ENCODE peak calls at places on chromosomes 7 and 10, in seven cellular contexts. V, L, Y, F, N, D and E are unnamed samples. For H3K9me2, the result is how much of the 10 kb centered on the place peaks cover.

GRCh38 chr7:141097430-141097829 is 23.6 kb downstream of the TMEM178B start:
- DNase-seq in V (peak), L (no peak), Y (peak), F (peak), N (no peak), D (peak), E (peak)

GRCh38 chr7:8295638-8296361 is 33.8 kb upstream of the ICA1 start:
- DNase-seq in V (peak), L (peak), Y (peak), F (peak), N (peak), D (peak), E (peak)

GRCh38 chr10:35335718-35336083 is 608 bp upstream of the CCNY start:
- DNase-seq in V (peak), L (no peak), Y (peak), F (peak), N (no peak), D (peak), E (peak)

GRCh38 chr10:68106656-68107055 is 2.6 kb upstream of the MYPN start:
- DNase-seq in V (no peak), L (no peak), Y (no peak), F (no peak), N (no peak), D (peak), E (no peak)

GRCh38 chr7:55065079-55065478 is 46.3 kb downstream of the EGFR start:
- DNase-seq in V (peak), L (no peak), Y (no peak), F (no peak), N (peak), D (peak), E (no peak)

GRCh38 chr10:96612052-96612830 is 25.4 kb upstream of the TM9SF3 start:
- DNase-seq in V (peak), L (no peak), Y (no peak), F (no peak), N (no peak), D (peak), E (no peak)

GRCh38 chr10:4947635-4948596 is 15.3 kb upstream of the AKR1C1 start:
- DNase-seq in V (peak), L (no peak), Y (no peak), F (no peak), N (peak), D (peak), E (no peak)

GRCh38 chr7:158093156-158093796 is 494.3 kb downstream of the PTPRN2 start:
- DNase-seq in V (no peak), L (no peak), Y (no peak), F (no peak), N (no peak), D (no peak), E (no peak)

GRCh38 chr7:158239290-158239981 is 348.2 kb downstream of the PTPRN2 start:
- DNase-seq in V (no peak), L (peak), Y (no peak), F (no peak), N (no peak), D (peak), E (no peak)

GRCh38 chr7:151271699-151272355 is 23.3 kb upstream of the SMARCD3 start:
- DNase-seq in V (peak), L (no peak), Y (no peak), F (no peak), N (no peak), D (no peak), E (peak)

GRCh38 chr7:27999829-28000228 is 180.8 kb downstream of the JAZF1 start:
- DNase-seq in V (no peak), L (no peak), Y (no peak), F (no peak), N (no peak), D (no peak), E (no peak)

GRCh38 chr7:44912775-44913347 is 27.5 kb upstream of the PURB start:
- DNase-seq in V (peak), L (peak), Y (no peak), F (no peak), N (no peak), D (no peak), E (no peak)

GRCh38 chr7:128268233-128268632 is 27.2 kb downstream of the LEP start:
- DNase-seq in V (no peak), L (no peak), Y (no peak), F (no peak), N (no peak), D (no peak), E (no peak)

GRCh38 chr7:128266529-128266890 is 25.4 kb downstream of the LEP start:
- DNase-seq in V (no peak), L (no peak), Y (no peak), F (no peak), N (no peak), D (no peak), E (no peak)

GRCh38 chr7:128265906-128266300 is 24.8 kb downstream of the LEP start:
- DNase-seq in V (no peak), L (peak), Y (no peak), F (no peak), N (no peak), D (no peak), E (no peak)

GRCh38 chr7:128265156-128265905 is 24.3 kb downstream of the LEP start:
- DNase-seq in V (no peak), L (peak), Y (no peak), F (no peak), N (no peak), D (no peak), E (no peak)

GRCh38 chr7:128266891-128267839 is 26.1 kb downstream of the LEP start:
- DNase-seq in V (peak), L (peak), Y (no peak), F (peak), N (no peak), D (peak), E (no peak)
- TF ChIP-seq CTCF in V (peak), L (peak), Y (no peak), F (peak), N (no peak), D (no peak), E (no peak)

GRCh38 chr10:63537511-63537910 is 16.3 kb downstream of the REEP3 start:
- DNase-seq in V (no peak), L (no peak), Y (no peak), F (no peak), N (no peak), D (no peak), E (no peak)

GRCh38 chr10:63530409-63530808 is 9.2 kb downstream of the REEP3 start:
- DNase-seq in V (no peak), L (no peak), Y (no peak), F (no peak), N (no peak), D (no peak), E (no peak)

GRCh38 chr10:63539377-63539776 is 18.2 kb downstream of the REEP3 start:
- DNase-seq in V (no peak), L (no peak), Y (no peak), F (no peak), N (no peak), D (no peak), E (no peak)

GRCh38 chr10:63536678-63537077 is 15.5 kb downstream of the REEP3 start:
- DNase-seq in V (no peak), L (no peak), Y (no peak), F (no peak), N (no peak), D (no peak), E (no peak)

DNA sequence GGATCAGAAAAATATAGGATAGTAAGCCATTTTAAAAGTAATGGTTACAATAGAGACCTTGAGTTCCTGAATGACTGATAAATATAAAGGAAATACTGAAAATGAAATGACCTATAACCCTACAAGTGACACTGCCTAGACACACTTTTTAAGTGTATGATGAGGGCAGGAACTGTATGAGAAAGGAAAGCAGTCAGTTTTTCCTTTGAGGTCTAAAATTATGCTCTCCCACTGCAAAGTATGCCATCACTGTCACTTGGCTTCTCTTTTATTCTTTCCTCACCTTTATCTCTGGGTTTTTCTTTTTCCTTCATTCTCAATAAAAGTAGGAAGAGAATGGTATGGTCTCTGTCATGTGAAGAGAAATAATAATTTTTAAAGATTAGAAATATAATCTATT is 13.5 kb downstream of the REEP3 start:
- DNase-seq in V (no peak), L (no peak), Y (no peak), F (no peak), N (no peak), D (no peak), E (no peak)
- H3K9me2 ChIP-seq in V (under half), L (under half), Y (under half), F (under half), N (under half), D (under half), E (under half)

DNA sequence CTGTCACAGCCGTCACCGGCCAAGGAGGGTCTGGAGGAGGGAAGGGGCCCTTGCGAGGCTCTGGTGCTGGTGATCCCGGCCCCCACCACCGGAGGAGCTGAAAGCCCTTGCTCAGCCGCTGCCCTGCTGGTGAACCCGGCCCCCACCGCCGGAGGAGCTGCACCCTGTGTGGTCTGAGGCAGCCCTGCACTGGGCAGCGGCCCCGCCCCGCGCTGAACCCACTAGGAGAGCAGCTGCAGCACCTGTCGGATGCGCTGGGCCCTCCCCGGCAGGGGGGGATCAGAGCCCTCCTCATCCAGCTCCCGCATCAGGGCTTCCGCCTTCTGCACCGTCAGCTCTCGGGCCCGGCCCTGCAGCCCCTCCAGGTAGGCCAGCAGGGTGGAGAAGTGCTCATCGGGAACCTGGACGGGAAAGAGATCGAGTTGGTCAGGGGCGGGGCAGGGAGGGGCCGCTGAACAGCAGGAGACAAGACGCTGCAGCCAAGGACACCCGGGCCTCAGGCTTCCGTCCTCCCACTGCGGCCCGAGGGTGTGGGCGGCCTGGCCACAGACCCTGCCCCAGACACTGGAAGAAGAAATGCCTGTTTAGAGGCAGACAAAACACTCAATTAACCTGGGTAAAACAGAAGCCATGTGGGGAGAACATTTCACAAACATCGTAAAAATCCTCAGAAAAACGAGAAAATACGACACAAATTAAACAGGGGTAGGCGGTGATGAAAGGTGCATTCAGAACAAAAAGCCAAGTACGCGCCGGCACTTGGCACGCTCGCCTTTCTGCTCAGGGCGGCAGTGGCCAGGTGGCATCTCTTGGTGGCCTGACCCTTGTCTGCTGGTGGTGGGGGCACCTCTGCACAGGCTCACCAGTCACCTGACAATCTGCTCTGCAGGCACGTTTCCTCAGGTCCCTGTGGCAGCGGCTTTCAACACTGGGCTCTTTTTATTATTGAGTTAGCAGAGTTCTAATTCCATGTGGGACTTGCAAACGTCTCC is 14.7 kb downstream of the CYP2W1 start:
- DNase-seq in V (no peak), L (no peak), Y (no peak), F (peak), N (no peak), D (no peak), E (no peak)
- TF ChIP-seq EZH2phosphoT487 in V (no peak), L (no peak), Y (no peak), F (no peak), N (no peak), D (no peak), E (no peak)

GRCh38 chr7:2148814-2149213 is 83.9 kb downstream of the MAD1L1 start:
- DNase-seq in V (no peak), L (no peak), Y (no peak), F (no peak), N (no peak), D (no peak), E (no peak)
- TF ChIP-seq CTCF in V (no peak), L (no peak), Y (no peak), F (no peak), N (no peak), D (no peak), E (no peak)